ENCODE peak calls at places on chromosomes 5 and 9, in seven cellular contexts. One of them, this sample, is unnamed.

GRCh38 chr5:60259730-60260129 is 366.2 kb upstream of the PDE4D start:
- DNase-seq in GM12865: no peak
- DNase-seq in ovary: no peak
- DNase-seq in AG09309: no peak
- DNase-seq in AG04449: no peak
- DNase-seq in AG10803: no peak
- DNase-seq in adrenal gland: no peak
- DNase-seq in this sample: no peak

GRCh38 chr5:61809651-61810050 is 477.6 kb downstream of the ZSWIM6 start:
- DNase-seq in GM12865: no peak
- DNase-seq in adrenal gland: no peak
- DNase-seq in ovary: no peak
- DNase-seq in AG09309: no peak
- DNase-seq in AG04449: no peak
- DNase-seq in AG10803: no peak
- DNase-seq in this sample: no peak

GRCh38 chr5:181114844-181115778 is 15.9 kb downstream of the OR2V1 start:
- DNase-seq in AG09309: no peak
- DNase-seq in ovary: no peak
- DNase-seq in adrenal gland: no peak
- DNase-seq in AG04449: no peak
- DNase-seq in GM12865: peak
- DNase-seq in AG10803: peak
- DNase-seq in this sample: no peak

GRCh38 chr5:140966293-140967225 is at the start of gene PCDHAC2:
- DNase-seq in ovary: peak
- DNase-seq in GM12865: no peak
- DNase-seq in AG04449: no peak
- DNase-seq in adrenal gland: peak
- DNase-seq in AG10803: peak
- DNase-seq in AG09309: no peak
- DNase-seq in this sample: no peak

GRCh38 chr9:129938291-129938979 is 103.2 kb downstream of the USP20 start:
- DNase-seq in ovary: no peak
- DNase-seq in AG10803: peak
- DNase-seq in adrenal gland: no peak
- DNase-seq in AG09309: peak
- DNase-seq in GM12865: no peak
- DNase-seq in AG04449: peak
- DNase-seq in this sample: no peak

GRCh38 chr5:100903036-100903887 is at the start of gene ST8SIA4:
- DNase-seq in adrenal gland: peak
- DNase-seq in AG04449: no peak
- DNase-seq in GM12865: peak
- DNase-seq in AG10803: no peak
- DNase-seq in AG09309: no peak
- DNase-seq in ovary: peak
- DNase-seq in this sample: no peak

GRCh38 chr5:33785571-33785970 is 106.2 kb downstream of the ADAMTS12 start:
- DNase-seq in ovary: no peak
- DNase-seq in GM12865: no peak
- DNase-seq in adrenal gland: no peak
- DNase-seq in AG09309: no peak
- DNase-seq in AG10803: no peak
- DNase-seq in AG04449: no peak
- DNase-seq in this sample: no peak

GRCh38 chr5:135230326-135230925 is 168.6 kb downstream of the MACROH2A1 start:
- DNase-seq in GM12865: peak
- DNase-seq in AG10803: peak
- DNase-seq in adrenal gland: peak
- DNase-seq in AG09309: no peak
- DNase-seq in AG04449: no peak
- DNase-seq in ovary: peak
- DNase-seq in this sample: no peak

GRCh38 chr5:78647838-78648358 is 674 bp downstream of the LHFPL2 start:
- DNase-seq in ovary: peak
- DNase-seq in AG04449: no peak
- DNase-seq in AG09309: no peak
- DNase-seq in AG10803: peak
- DNase-seq in adrenal gland: peak
- DNase-seq in GM12865: no peak
- DNase-seq in this sample: no peak

GRCh38 chr5:118195215-118195614 is 793.1 kb downstream of the DTWD2 start:
- DNase-seq in AG09309: no peak
- DNase-seq in AG04449: no peak
- DNase-seq in GM12865: no peak
- DNase-seq in ovary: no peak
- DNase-seq in AG10803: no peak
- DNase-seq in adrenal gland: no peak
- DNase-seq in this sample: no peak

GRCh38 chr9:27088981-27089380 is 20.0 kb upstream of the TEK start:
- DNase-seq in AG10803: peak
- DNase-seq in adrenal gland: no peak
- DNase-seq in AG04449: peak
- DNase-seq in AG09309: peak
- DNase-seq in ovary: no peak
- DNase-seq in GM12865: no peak
- DNase-seq in this sample: no peak

GRCh38 chr9:137176302-137177182 is 4.7 kb upstream of the TMEM210 start:
- DNase-seq in AG09309: no peak
- DNase-seq in ovary: no peak
- DNase-seq in GM12865: peak
- DNase-seq in adrenal gland: no peak
- DNase-seq in AG04449: no peak
- DNase-seq in AG10803: no peak
- DNase-seq in this sample: no peak

GRCh38 chr9:76866689-76867088 is 39.2 kb downstream of the PRUNE2 start:
- DNase-seq in adrenal gland: no peak
- DNase-seq in AG10803: peak
- DNase-seq in GM12865: no peak
- DNase-seq in ovary: no peak
- DNase-seq in AG09309: peak
- DNase-seq in AG04449: peak
- DNase-seq in this sample: peak

GRCh38 chr9:129284607-129285291 is 106.7 kb upstream of the IER5L start:
- DNase-seq in adrenal gland: peak
- DNase-seq in ovary: peak
- DNase-seq in AG09309: no peak
- DNase-seq in AG04449: no peak
- DNase-seq in GM12865: no peak
- DNase-seq in AG10803: no peak
- DNase-seq in this sample: no peak

GRCh38 chr5:14364096-14364495 is 217.5 kb upstream of the OTULINL start:
- DNase-seq in AG10803: no peak
- DNase-seq in AG09309: no peak
- DNase-seq in GM12865: no peak
- DNase-seq in AG04449: no peak
- DNase-seq in adrenal gland: no peak
- DNase-seq in ovary: no peak
- DNase-seq in this sample: no peak

GRCh38 chr9:123338710-123339665 is 17.0 kb upstream of the CRB2 start:
- DNase-seq in GM12865: peak
- DNase-seq in adrenal gland: no peak
- DNase-seq in ovary: no peak
- DNase-seq in AG04449: no peak
- DNase-seq in AG09309: no peak
- DNase-seq in AG10803: no peak
- DNase-seq in this sample: no peak

GRCh38 chr9:14515564-14516198 is 177.6 kb downstream of the ZDHHC21 start:
- DNase-seq in AG09309: no peak
- DNase-seq in AG04449: no peak
- DNase-seq in adrenal gland: no peak
- DNase-seq in ovary: no peak
- DNase-seq in AG10803: no peak
- DNase-seq in GM12865: no peak
- DNase-seq in this sample: no peak

GRCh38 chr5:79512692-79513518 is 1.0 kb downstream of the HOMER1 start:
- DNase-seq in AG10803: no peak
- DNase-seq in AG04449: no peak
- DNase-seq in AG09309: no peak
- DNase-seq in GM12865: peak
- DNase-seq in adrenal gland: peak
- DNase-seq in ovary: no peak
- DNase-seq in this sample: no peak

GRCh38 chr9:21096901-21097255 is 19.1 kb upstream of the IFNB1 start:
- DNase-seq in AG04449: no peak
- DNase-seq in GM12865: no peak
- DNase-seq in AG09309: no peak
- DNase-seq in adrenal gland: no peak
- DNase-seq in AG10803: no peak
- DNase-seq in ovary: no peak
- DNase-seq in this sample: no peak

GRCh38 chr5:51226420-51226735 is 156.9 kb upstream of the ISL1 start:
- DNase-seq in AG04449: no peak
- DNase-seq in ovary: no peak
- DNase-seq in adrenal gland: no peak
- DNase-seq in GM12865: no peak
- DNase-seq in AG10803: no peak
- DNase-seq in AG09309: no peak
- DNase-seq in this sample: no peak

DNA sequence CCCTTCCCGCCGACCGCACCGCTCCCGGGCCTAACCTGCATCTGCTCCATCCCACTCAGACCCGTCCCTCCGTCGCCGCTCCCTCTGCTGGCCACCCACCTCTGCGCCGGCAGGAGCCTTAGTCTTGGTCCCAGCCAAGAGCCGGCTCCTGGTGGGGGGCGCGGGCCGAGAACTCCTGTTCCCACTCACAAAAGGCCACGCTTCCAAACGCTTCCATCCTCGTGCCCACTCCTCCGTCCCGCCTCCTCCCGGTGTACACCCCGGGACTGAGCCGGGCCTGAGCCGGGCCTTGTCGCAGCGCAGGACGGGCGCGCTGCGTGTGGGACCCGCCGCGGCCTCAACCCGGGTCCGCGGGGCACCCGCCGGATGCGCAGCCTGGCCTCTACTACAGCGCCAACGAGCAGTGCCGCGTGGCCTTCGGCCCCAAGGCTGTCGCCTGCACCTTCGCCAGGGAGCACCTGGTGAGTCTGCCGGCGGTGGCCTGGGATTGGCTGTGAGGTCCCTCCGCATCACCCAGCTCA is 7.5 kb downstream of the ADAMTS13 start:
- DNase-seq in AG10803: no peak
- DNase-seq in ovary: no peak
- DNase-seq in adrenal gland: no peak
- DNase-seq in AG04449: no peak
- DNase-seq in GM12865: no peak
- DNase-seq in AG09309: no peak
- DNase-seq in this sample: no peak
- TF ChIP-seq CTCF in AG10803: peak
- TF ChIP-seq CTCF in ovary: no peak
- TF ChIP-seq CTCF in adrenal gland: peak
- TF ChIP-seq CTCF in AG04449: peak
- TF ChIP-seq CTCF in GM12865: peak
- TF ChIP-seq CTCF in AG09309: peak
- TF ChIP-seq CTCF in this sample: peak

GRCh38 chr9:132163457-132163875 is 1.6 kb downstream of the NTNG2 start:
- DNase-seq in AG04449: no peak
- DNase-seq in adrenal gland: no peak
- DNase-seq in AG09309: no peak
- DNase-seq in AG10803: peak
- DNase-seq in GM12865: no peak
- DNase-seq in ovary: no peak
- DNase-seq in this sample: no peak
- H3K4me3 ChIP-seq in AG04449: no peak
- H3K4me3 ChIP-seq in adrenal gland: no peak
- H3K4me3 ChIP-seq in AG09309: peak
- H3K4me3 ChIP-seq in AG10803: peak
- H3K4me3 ChIP-seq in GM12865: no peak
- H3K4me3 ChIP-seq in ovary: peak
- H3K4me3 ChIP-seq in this sample: no peak

GRCh38 chr5:97042981-97043380 is 99.4 kb downstream of the LIX1 start:
- DNase-seq in GM12865: no peak
- DNase-seq in AG09309: no peak
- DNase-seq in AG04449: no peak
- DNase-seq in adrenal gland: no peak
- DNase-seq in ovary: no peak
- DNase-seq in AG10803: no peak
- DNase-seq in this sample: no peak

GRCh38 chr5:97041239-97041638 is 101.2 kb downstream of the LIX1 start:
- DNase-seq in GM12865: no peak
- DNase-seq in adrenal gland: no peak
- DNase-seq in AG04449: no peak
- DNase-seq in ovary: no peak
- DNase-seq in AG10803: no peak
- DNase-seq in AG09309: no peak
- DNase-seq in this sample: no peak

GRCh38 chr5:97043511-97043910 is 98.9 kb downstream of the LIX1 start:
- DNase-seq in GM12865: no peak
- DNase-seq in ovary: no peak
- DNase-seq in adrenal gland: no peak
- DNase-seq in AG10803: no peak
- DNase-seq in AG09309: no peak
- DNase-seq in AG04449: no peak
- DNase-seq in this sample: no peak

GRCh38 chr5:97046270-97046982 is 96.0 kb downstream of the LIX1 start:
- DNase-seq in ovary: no peak
- DNase-seq in AG09309: peak
- DNase-seq in adrenal gland: no peak
- DNase-seq in GM12865: no peak
- DNase-seq in AG04449: peak
- DNase-seq in AG10803: peak
- DNase-seq in this sample: no peak

DNA sequence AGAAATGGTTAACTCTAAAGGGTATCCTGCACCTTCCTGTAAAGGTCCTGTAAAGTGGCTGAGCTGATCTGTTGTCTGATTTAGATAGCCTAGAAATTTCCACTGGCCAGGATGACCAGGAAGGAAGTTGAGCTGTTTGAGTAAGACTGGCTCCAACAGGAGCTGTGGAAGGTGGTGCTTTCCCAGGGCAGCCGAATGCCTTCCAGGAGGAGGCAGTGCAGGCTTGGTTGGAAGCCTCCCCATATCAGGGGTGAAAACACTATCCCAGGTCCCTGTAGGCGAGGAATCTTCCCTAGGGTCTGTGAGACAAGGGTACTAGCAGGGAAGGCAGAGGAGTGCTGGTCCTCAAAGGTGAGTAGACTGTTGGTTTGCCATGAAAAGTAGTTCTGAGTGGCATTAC is 98.4 kb downstream of the LIX1 start:
- DNase-seq in ovary: no peak
- DNase-seq in GM12865: peak
- DNase-seq in AG09309: no peak
- DNase-seq in adrenal gland: no peak
- DNase-seq in AG10803: no peak
- DNase-seq in AG04449: no peak
- DNase-seq in this sample: no peak
- TF ChIP-seq CTCF in ovary: no peak
- TF ChIP-seq CTCF in GM12865: peak
- TF ChIP-seq CTCF in AG09309: peak
- TF ChIP-seq CTCF in adrenal gland: no peak
- TF ChIP-seq CTCF in AG10803: peak
- TF ChIP-seq CTCF in AG04449: peak
- TF ChIP-seq CTCF in this sample: peak

DNA sequence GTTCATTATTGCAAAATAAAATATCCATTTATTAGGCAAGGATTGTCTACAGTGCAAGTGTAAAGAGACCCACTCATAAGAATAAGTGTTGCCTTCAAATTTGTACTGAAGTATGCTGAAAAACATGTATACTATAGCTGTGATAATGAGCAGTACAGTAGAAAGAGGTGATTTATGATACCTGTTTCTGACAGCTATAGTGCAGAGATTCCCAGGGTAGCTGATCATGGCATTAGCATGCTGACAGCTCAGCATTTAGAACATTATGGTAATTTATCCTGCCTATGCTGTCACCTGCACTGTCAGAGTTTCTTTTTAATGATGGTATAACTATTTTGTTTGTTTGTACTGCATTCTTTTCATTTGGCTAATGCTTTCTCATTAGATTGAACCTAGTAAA is 177.5 kb upstream of the TLX3 start:
- DNase-seq in GM12865: no peak
- DNase-seq in AG09309: no peak
- DNase-seq in AG04449: no peak
- DNase-seq in AG10803: no peak
- DNase-seq in ovary: no peak
- DNase-seq in adrenal gland: no peak
- DNase-seq in this sample: no peak
- H3K4me3 ChIP-seq in GM12865: no peak
- H3K4me3 ChIP-seq in AG09309: no peak
- H3K4me3 ChIP-seq in AG04449: no peak
- H3K4me3 ChIP-seq in AG10803: no peak
- H3K4me3 ChIP-seq in ovary: no peak
- H3K4me3 ChIP-seq in adrenal gland: no peak
- H3K4me3 ChIP-seq in this sample: no peak

This sample was measured in HFF-Myc.